ENCODE peak calls at places on chromosome 16, in six cellular contexts. X is stimulated activated CD4-positive, alpha-beta T cell treated with anti-CD3 and anti-CD28 coated beads, Interleukin-2, amount 100 ng/mL, for 24 hours; F is skeletal muscle cell; S is mucosa of gallbladder; Q is breast epithelium; I is type B pancreatic cell. C is an unnamed sample.

GRCh38 chr16:79215289-79215688 is 385.2 kb downstream of the MAF start:
- DNase-seq in S (no peak), F (no peak), Q (no peak), I (no peak), X (no peak), C (no peak)

GRCh38 chr16:71514476-71514875 is 11.8 kb upstream of the CHST4 start:
- DNase-seq in S (no peak), X (no peak), Q (no peak), F (no peak), I (no peak), C (no peak)

GRCh38 chr16:67922221-67922620 is 9.4 kb downstream of the CTRL start:
- DNase-seq in X (no peak), I (no peak), F (no peak), Q (no peak), S (no peak), C (no peak)

GRCh38 chr16:72940886-72941285 is 107.0 kb downstream of the ZFHX3 start:
- DNase-seq in F (no peak), Q (no peak), S (no peak), X (no peak), I (no peak), C (no peak)

GRCh38 chr16:19338335-19338734 is 52.8 kb downstream of the CLEC19A start:
- DNase-seq in I (no peak), F (no peak), S (no peak), Q (no peak), X (no peak), C (no peak)

GRCh38 chr16:49493836-49494235 is 120.2 kb downstream of the C16orf78 start:
- DNase-seq in Q (no peak), S (no peak), F (no peak), I (no peak), X (no peak), C (no peak)

GRCh38 chr16:70512456-70512855 is 10.9 kb downstream of the COG4 start:
- DNase-seq in Q (no peak), S (no peak), I (no peak), F (no peak), X (no peak), C (no peak)

GRCh38 chr16:72963921-72964320 is 84.0 kb downstream of the ZFHX3 start:
- DNase-seq in F (no peak), Q (no peak), S (no peak), I (no peak), X (no peak), C (no peak)

GRCh38 chr16:49281843-49282642 is 405 bp upstream of the CBLN1 start:
- DNase-seq in Q (peak), F (no peak), S (peak), I (peak), X (peak), C (no peak)

GRCh38 chr16:86946396-86946795 is 368.0 kb downstream of the FOXL1 start:
- DNase-seq in S (no peak), F (no peak), Q (no peak), X (no peak), I (no peak), C (no peak)

GRCh38 chr16:3171855-3172593 is 16.0 kb upstream of the OR1F1 start:
- DNase-seq in S (no peak), F (no peak), I (no peak), Q (no peak), X (peak), C (no peak)

GRCh38 chr16:66036775-66037715 is 329.4 kb upstream of the CDH5 start:
- DNase-seq in Q (peak), X (no peak), F (peak), I (no peak), S (no peak), C (no peak)

GRCh38 chr16:70433456-70434103 is 5.3 kb downstream of the ST3GAL2 start:
- DNase-seq in F (peak), I (no peak), S (peak), X (no peak), Q (no peak), C (no peak)

GRCh38 chr16:55543470-55543869 is 23.0 kb upstream of the CAPNS2 start:
- DNase-seq in Q (no peak), F (no peak), S (no peak), X (no peak), I (no peak), C (no peak)

GRCh38 chr16:62642677-62643076 is 606.4 kb upstream of the CDH8 start:
- DNase-seq in Q (no peak), I (no peak), X (no peak), F (no peak), S (no peak), C (no peak)

GRCh38 chr16:70395345-70395901 is 43.5 kb downstream of the ST3GAL2 start:
- DNase-seq in Q (no peak), I (no peak), F (no peak), X (peak), S (peak), C (no peak)

GRCh38 chr16:87002717-87003413 is 314.3 kb downstream of the C16orf95 start:
- DNase-seq in S (no peak), Q (no peak), I (no peak), F (peak), X (no peak), C (no peak)

GRCh38 chr16:12095275-12096161 is 119.0 kb downstream of the SNX29 start:
- DNase-seq in Q (no peak), X (peak), I (no peak), S (peak), F (no peak), C (no peak)

GRCh38 chr16:55955845-55956244 is 80.7 kb upstream of the CES5A start:
- DNase-seq in F (no peak), I (no peak), Q (no peak), S (no peak), X (no peak), C (no peak)

GRCh38 chr16:89199241-89200123 is 855 bp downstream of the SLC22A31 start:
- DNase-seq in F (no peak), Q (no peak), I (no peak), X (no peak), S (no peak), C (no peak)

GRCh38 chr16:84973776-84974523 is 37.4 kb downstream of the ZDHHC7 start:
- DNase-seq in Q (no peak), S (no peak), I (no peak), X (no peak), F (no peak), C (no peak)

GRCh38 chr16:23367988-23368387 is 65.9 kb downstream of the SCNN1B start:
- DNase-seq in S (no peak), X (no peak), Q (no peak), F (no peak), I (no peak), C (no peak)

GRCh38 chr16:69143116-69143515 is 10.7 kb downstream of the UTP4 start:
- DNase-seq in I (no peak), X (no peak), F (no peak), Q (no peak), S (no peak), C (no peak)

GRCh38 chr16:1790611-1791255 is 2.8 kb downstream of the IGFALS start:
- DNase-seq in I (no peak), F (no peak), S (no peak), X (no peak), Q (no peak), C (no peak)

GRCh38 chr16:72068930-72069329 is 5.9 kb downstream of the HPR start:
- DNase-seq in X (no peak), F (no peak), Q (no peak), I (no peak), S (no peak), C (no peak)

GRCh38 chr16:28977703-28978641 is 3.4 kb downstream of the SPNS1 start:
- DNase-seq in X (no peak), S (no peak), Q (no peak), F (no peak), I (no peak), C (no peak)

GRCh38 chr16:46947900-46948547 is 25.4 kb downstream of the DNAJA2 start:
- DNase-seq in I (no peak), Q (no peak), X (peak), S (no peak), F (peak), C (no peak)

GRCh38 chr16:57609541-57610401 is 18.7 kb upstream of the ADGRG1 start:
- DNase-seq in F (no peak), X (peak), S (peak), I (no peak), Q (peak), C (no peak)

GRCh38 chr16:69762843-69763556 is 868 bp downstream of the WWP2 start:
- DNase-seq in Q (no peak), S (no peak), I (no peak), F (no peak), X (no peak), C (no peak)

GRCh38 chr16:29745853-29746345 is at the start of gene C16orf54:
- DNase-seq in I (no peak), S (peak), X (peak), Q (peak), F (no peak), C (no peak)

GRCh38 chr16:89256651-89257254 is 39.2 kb downstream of the ZNF778 start:
- DNase-seq in F (no peak), I (no peak), X (peak), Q (no peak), S (peak), C (no peak)

GRCh38 chr16:55370762-55371482 is 46.9 kb downstream of the IRX6 start:
- DNase-seq in I (peak), S (peak), F (no peak), X (peak), Q (peak), C (no peak)

GRCh38 chr16:8853150-8853549 is 15.7 kb downstream of the CARHSP1 start:
- DNase-seq in I (no peak), X (no peak), F (no peak), S (no peak), Q (no peak), C (no peak)

GRCh38 chr16:11105038-11105903 is 150.7 kb downstream of the SOCS1 start:
- DNase-seq in F (peak), S (peak), I (no peak), X (peak), Q (no peak), C (no peak)

GRCh38 chr16:75559564-75560372 is 3.7 kb upstream of the TMEM231 start:
- DNase-seq in F (peak), X (no peak), Q (no peak), S (no peak), I (no peak), C (no peak)

GRCh38 chr16:80197790-80198201 is 343.0 kb upstream of the DYNLRB2 start:
- DNase-seq in S (peak), I (no peak), Q (no peak), F (peak), X (no peak), C (no peak)

GRCh38 chr16:46916980-46917379 is 32.8 kb downstream of the GPT2 start:
- DNase-seq in S (no peak), Q (no peak), F (no peak), X (no peak), I (no peak), C (no peak)

C was measured in vagina.